ENCODE peak calls at places on chromosome 6, in nine cellular contexts. R, S, V, E, F, C, Q, P and J are unnamed samples. For H3K4me1, the result is how much of the 10 kb centered on the place peaks cover.

GRCh38 chr6:146814148-146814750 is 215.5 kb downstream of the ADGB start:
- DNase-seq in R (no peak), S (no peak), V (no peak), E (no peak), F (no peak), C (no peak), Q (no peak), P (no peak), J (peak)

GRCh38 chr6:170063431-170063830 is 227.4 kb downstream of the DLL1 start:
- DNase-seq in R (no peak), S (no peak), V (no peak), E (no peak), F (no peak), C (peak), Q (no peak), P (no peak), J (no peak)

GRCh38 chr6:100296810-100297544 is 167.7 kb downstream of the SIM1 start:
- DNase-seq in R (no peak), S (peak), V (peak), E (no peak), F (no peak), C (no peak), Q (no peak), P (no peak), J (no peak)

GRCh38 chr6:125294036-125294435 is 7.7 kb downstream of the HDDC2 start:
- DNase-seq in R (no peak), S (no peak), V (no peak), E (no peak), F (no peak), C (no peak), Q (no peak), P (no peak), J (no peak)

GRCh38 chr6:163435013-163435412 is 20.5 kb downstream of the QKI start:
- DNase-seq in R (no peak), S (no peak), V (no peak), E (no peak), F (no peak), C (no peak), Q (no peak), P (no peak), J (no peak)

GRCh38 chr6:134884752-134885151 is 65.1 kb downstream of the ALDH8A1 start:
- DNase-seq in R (no peak), S (no peak), V (no peak), E (no peak), F (no peak), C (no peak), Q (no peak), P (no peak), J (no peak)

GRCh38 chr6:130043344-130043743 is 25.0 kb downstream of the L3MBTL3 start:
- DNase-seq in R (no peak), S (no peak), V (no peak), E (no peak), F (no peak), C (no peak), Q (no peak), P (no peak), J (no peak)

GRCh38 chr6:36323062-36323461 is 13.6 kb downstream of the BNIP5 start:
- DNase-seq in R (no peak), S (no peak), V (no peak), E (no peak), F (no peak), C (no peak), Q (no peak), P (peak), J (no peak)

GRCh38 chr6:31083742-31084354 is 28.5 kb downstream of the C6orf15 start:
- DNase-seq in R (no peak), S (peak), V (no peak), E (no peak), F (peak), C (peak), Q (no peak), P (peak), J (peak)

GRCh38 chr6:13152804-13153203 is 175.5 kb downstream of the TBC1D7 start:
- DNase-seq in R (no peak), S (no peak), V (no peak), E (no peak), F (no peak), C (no peak), Q (no peak), P (peak), J (peak)

GRCh38 chr6:137224890-137225198 is 5.7 kb upstream of the IFNGR1 start:
- DNase-seq in R (no peak), S (no peak), V (no peak), E (no peak), F (no peak), C (no peak), Q (peak), P (no peak), J (no peak)

GRCh38 chr6:33851959-33852358 is 48.2 kb upstream of the MLN start:
- DNase-seq in R (no peak), S (peak), V (peak), E (peak), F (no peak), C (no peak), Q (no peak), P (peak), J (peak)

GRCh38 chr6:26309731-26310142 is 55.3 kb upstream of the BTN3A2 start:
- DNase-seq in R (no peak), S (peak), V (no peak), E (no peak), F (no peak), C (no peak), Q (no peak), P (no peak), J (no peak)

GRCh38 chr6:150866147-150867073 is 908 bp downstream of the MTHFD1L start:
- DNase-seq in R (peak), S (peak), V (peak), E (peak), F (peak), C (peak), Q (peak), P (peak), J (peak)

GRCh38 chr6:138182939-138183791 is 21.4 kb downstream of the ARFGEF3 start:
- DNase-seq in R (no peak), S (no peak), V (no peak), E (no peak), F (no peak), C (no peak), Q (no peak), P (peak), J (peak)

GRCh38 chr6:127952831-127953230 is 52.0 kb upstream of the THEMIS start:
- DNase-seq in R (no peak), S (no peak), V (no peak), E (no peak), F (no peak), C (no peak), Q (no peak), P (peak), J (no peak)

GRCh38 chr6:170281331-170282292 is 9.3 kb downstream of the DLL1 start:
- DNase-seq in R (no peak), S (no peak), V (no peak), E (no peak), F (no peak), C (peak), Q (no peak), P (no peak), J (no peak)

GRCh38 chr6:44057238-44057930 is 69.9 kb downstream of the MRPL14 start:
- DNase-seq in R (no peak), S (no peak), V (no peak), E (no peak), F (no peak), C (no peak), Q (no peak), P (no peak), J (no peak)

GRCh38 chr6:130724089-130724488 is 103.1 kb upstream of the SMLR1 start:
- DNase-seq in R (no peak), S (no peak), V (no peak), E (no peak), F (no peak), C (no peak), Q (no peak), P (no peak), J (no peak)

GRCh38 chr6:126170875-126171489 is 168.9 kb upstream of the CENPW start:
- DNase-seq in R (no peak), S (no peak), V (no peak), E (no peak), F (no peak), C (no peak), Q (no peak), P (peak), J (peak)

GRCh38 chr6:72182337-72183246 is 296.2 kb downstream of the RIMS1 start:
- DNase-seq in R (no peak), S (no peak), V (peak), E (no peak), F (peak), C (no peak), Q (peak), P (peak), J (no peak)

GRCh38 chr6:16572943-16573342 is 188.3 kb downstream of the ATXN1 start:
- DNase-seq in R (no peak), S (no peak), V (no peak), E (no peak), F (no peak), C (no peak), Q (no peak), P (peak), J (no peak)

GRCh38 chr6:87722831-87723726 is 21.0 kb upstream of the AKIRIN2 start:
- DNase-seq in R (peak), S (peak), V (peak), E (no peak), F (peak), C (peak), Q (peak), P (peak), J (peak)

GRCh38 chr6:13455604-13456003 is 31.8 kb downstream of the GFOD1 start:
- DNase-seq in R (no peak), S (no peak), V (no peak), E (no peak), F (no peak), C (no peak), Q (no peak), P (no peak), J (no peak)

GRCh38 chr6:33656844-33657243 is 35.7 kb downstream of the ITPR3 start:
- DNase-seq in R (no peak), S (no peak), V (no peak), E (no peak), F (no peak), C (no peak), Q (no peak), P (no peak), J (no peak)

GRCh38 chr6:166032366-166033171 is 135.1 kb downstream of the TBXT start:
- DNase-seq in R (no peak), S (peak), V (no peak), E (no peak), F (peak), C (no peak), Q (peak), P (peak), J (peak)

GRCh38 chr6:90035047-90035678 is 140.9 kb downstream of the GJA10 start:
- DNase-seq in R (no peak), S (no peak), V (no peak), E (no peak), F (no peak), C (no peak), Q (no peak), P (no peak), J (no peak)

GRCh38 chr6:85574932-85575598 is 18.6 kb downstream of the SNX14 start:
- DNase-seq in R (no peak), S (no peak), V (no peak), E (no peak), F (no peak), C (no peak), Q (no peak), P (no peak), J (no peak)

GRCh38 chr6:111591901-111592461 is 13.7 kb downstream of the TRAF3IP2 start:
- DNase-seq in R (no peak), S (no peak), V (no peak), E (no peak), F (no peak), C (no peak), Q (no peak), P (no peak), J (no peak)

GRCh38 chr6:42453649-42454427 is 2.1 kb upstream of the TRERF1 start:
- DNase-seq in R (no peak), S (no peak), V (peak), E (peak), F (peak), C (peak), Q (peak), P (peak), J (peak)
- H3K27ac ChIP-seq in R (peak), S (no peak), V (no peak), E (no peak), F (peak), C (no peak), Q (no peak), P (peak), J (no peak)

GRCh38 chr6:159984268-159984786 is 15.4 kb downstream of the IGF2R start:
- DNase-seq in R (no peak), S (no peak), V (peak), E (no peak), F (no peak), C (no peak), Q (no peak), P (no peak), J (no peak)
- H3K4me1 ChIP-seq in R (half or more), S (under half), V (under half), E (half or more), F (under half), C (under half), Q (half or more), P (under half), J (under half)

GRCh38 chr6:53312355-53312754 is 36.4 kb downstream of the ELOVL5 start:
- DNase-seq in R (no peak), S (no peak), V (no peak), E (no peak), F (no peak), C (no peak), Q (no peak), P (no peak), J (no peak)
- H3K4me3 ChIP-seq in R (no peak), S (no peak), V (no peak), E (no peak), F (no peak), C (no peak), Q (no peak), P (no peak), J (no peak)

GRCh38 chr6:105873256-105873704 is 212.9 kb upstream of the PRDM1 start:
- DNase-seq in R (no peak), S (no peak), V (no peak), E (no peak), F (no peak), C (no peak), Q (no peak), P (no peak), J (no peak)
- H3K27ac ChIP-seq in R (no peak), S (no peak), V (peak), E (no peak), F (no peak), C (no peak), Q (no peak), P (no peak), J (no peak)

GRCh38 chr6:15299430-15300131 is 53.7 kb downstream of the JARID2 start:
- DNase-seq in R (no peak), S (no peak), V (no peak), E (peak), F (peak), C (peak), Q (no peak), P (no peak), J (no peak)
- H3K4me1 ChIP-seq in R (under half), S (half or more), V (under half), E (half or more), F (under half), C (under half), Q (under half), P (under half), J (under half)